ENCODE peak calls at places on chromosomes 1 and 21, in seven cellular contexts. I, O, S, J, B, U and V are unnamed samples.
A peak's percentile ranks its signal among the peaks of the same experiment; 100 is the strongest.

GRCh38 chr1:6258675-6259074 is 2.2 kb downstream of the GPR153 start:
- DNase-seq in O (no peak), S (no peak), I (no peak), J (no peak), U (peak; percentile 80), B (no peak), V (no peak)

GRCh38 chr21:45097827-45098387 is 23.5 kb downstream of the ADARB1 start:
- DNase-seq in U (no peak), J (no peak), B (no peak), S (no peak), I (no peak), O (no peak), V (no peak)

GRCh38 chr1:176996455-176997090 is 167.9 kb downstream of the ASTN1 start:
- DNase-seq in S (no peak), U (no peak), J (no peak), B (no peak), I (no peak), O (peak; percentile 17), V (peak; percentile 10)

GRCh38 chr1:177249231-177249630 is 78.5 kb downstream of the BRINP2 start:
- DNase-seq in J (no peak), B (no peak), S (no peak), O (no peak), I (no peak), U (no peak), V (no peak)

GRCh38 chr1:31577515-31578191 is 1.3 kb downstream of the TINAGL1 start:
- DNase-seq in J (peak; percentile 11), S (no peak), I (peak; percentile 69), U (peak; percentile 50), O (peak; percentile 21), B (no peak), V (peak; percentile 36)

GRCh38 chr1:162502928-162503327 is 5.3 kb downstream of the UHMK1 start:
- DNase-seq in S (no peak), J (no peak), I (no peak), B (no peak), O (peak; percentile 75), U (no peak), V (peak; percentile 52)

GRCh38 chr1:162976628-162977027 is 92.5 kb upstream of the RGS4 start:
- DNase-seq in J (no peak), S (no peak), B (no peak), U (peak; percentile 64), I (no peak), O (no peak), V (no peak)

GRCh38 chr1:211127166-211127565 is 6.8 kb downstream of the KCNH1 start:
- DNase-seq in B (no peak), J (no peak), O (peak; percentile 65), I (no peak), U (no peak), S (no peak), V (no peak)

GRCh38 chr1:47184771-47185677 is 4.8 kb downstream of the PDZK1IP1 start:
- DNase-seq in J (no peak), B (no peak), U (no peak), O (no peak), S (no peak), I (no peak), V (no peak)

GRCh38 chr1:202241376-202242079 is 47.9 kb downstream of the LGR6 start:
- DNase-seq in O (no peak), J (no peak), I (peak; percentile 76), S (no peak), U (peak; percentile 83), B (no peak), V (no peak)

GRCh38 chr1:235078927-235079381 is 49.7 kb downstream of the TOMM20 start:
- DNase-seq in B (no peak), U (peak; percentile 62), S (no peak), J (no peak), I (no peak), O (peak; percentile 91), V (peak; percentile 54)

GRCh38 chr1:34924759-34925555 is 4.5 kb downstream of the DLGAP3 start:
- DNase-seq in B (peak; percentile 76), J (peak; percentile 78), U (peak; percentile 71), I (peak; percentile 87), O (peak; percentile 52), S (peak; percentile 32), V (peak; percentile 52)

GRCh38 chr1:226989081-226989747 is 49.1 kb downstream of the COQ8A start:
- DNase-seq in U (no peak), J (no peak), I (no peak), S (no peak), O (no peak), B (no peak), V (no peak)

GRCh38 chr1:213656039-213656438 is 331.7 kb upstream of the PROX1 start:
- DNase-seq in J (no peak), U (no peak), S (no peak), B (no peak), I (no peak), O (no peak), V (no peak)

GRCh38 chr1:207027221-207027777 is 5.3 kb downstream of the C1orf116 start:
- DNase-seq in O (no peak), I (peak; percentile 96), B (no peak), S (no peak), U (peak; percentile 98), J (no peak), V (peak; percentile 60)

GRCh38 chr1:203156280-203156679 is 19.3 kb downstream of the MYBPH start:
- DNase-seq in S (no peak), I (no peak), U (no peak), J (no peak), O (no peak), B (no peak), V (no peak)

GRCh38 chr1:111989531-111990025 is at the start of gene KCND3:
- DNase-seq in B (no peak), I (peak; percentile 14), U (no peak), J (peak; percentile 41), S (peak; percentile 18), O (peak; percentile 4), V (no peak)

GRCh38 chr1:201676061-201676644 is 137.2 kb downstream of the NAV1 start:
- DNase-seq in I (no peak), O (peak; percentile 31), B (no peak), S (no peak), U (peak; percentile 42), J (peak; percentile 75), V (peak; percentile 49)

GRCh38 chr1:17979815-17980214 is 127.8 kb upstream of the IGSF21 start:
- DNase-seq in J (no peak), O (no peak), B (no peak), U (no peak), S (no peak), I (no peak), V (no peak)

GRCh38 chr1:147600119-147601111 is 59.1 kb downstream of the BCL9 start:
- DNase-seq in B (no peak), J (no peak), O (peak; percentile 70), I (peak; percentile 18), S (no peak), U (peak; percentile 43), V (peak; percentile 24)

GRCh38 chr1:200907611-200908097 is 13.0 kb downstream of the INAVA start:
- DNase-seq in U (peak; percentile 61), S (no peak), I (no peak), J (no peak), B (no peak), O (peak; percentile 52), V (no peak)

GRCh38 chr1:54425152-54425584 is 19.0 kb upstream of the SSBP3 start:
- DNase-seq in I (no peak), J (no peak), U (no peak), S (no peak), B (no peak), O (no peak), V (no peak)
- TF ChIP-seq CTCF in I (no peak), J (no peak), U (no peak), S (no peak), B (no peak), O (peak; percentile 6), V (peak; percentile 27)

DNA sequence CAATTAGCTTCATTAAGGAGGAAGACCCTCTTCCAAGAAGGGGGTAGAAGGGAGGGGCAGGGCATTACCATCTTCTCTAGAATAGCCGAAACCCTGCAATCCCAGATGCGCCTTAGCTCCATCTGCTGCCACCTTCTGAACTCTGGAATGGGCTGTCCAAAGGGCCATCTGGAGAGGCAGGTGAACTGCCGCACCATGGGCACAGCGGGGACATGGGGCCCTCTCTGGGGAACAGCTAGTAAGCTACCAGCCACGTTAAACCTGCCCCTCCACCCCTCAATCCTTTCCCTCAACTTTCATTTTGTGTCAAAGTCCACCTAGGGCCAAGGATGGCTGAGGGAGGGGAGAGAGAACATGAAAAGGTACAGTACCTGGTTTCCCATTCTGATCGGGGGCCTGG is 56.8 kb downstream of the MRPL37 start:
- DNase-seq in S (no peak), B (no peak), O (no peak), U (no peak), J (no peak), I (no peak), V (no peak)
- TF ChIP-seq CTCF in S (no peak), B (no peak), O (no peak), U (no peak), J (no peak), I (no peak), V (no peak)

GRCh38 chr1:151881479-151881878 is 27.8 kb downstream of the THEM4 start:
- DNase-seq in O (no peak), U (peak; percentile 30), I (no peak), B (no peak), S (no peak), J (no peak), V (no peak)
- TF ChIP-seq CTCF in O (no peak), U (peak; percentile 6), I (peak; percentile 32), B (no peak), S (no peak), J (no peak), V (peak; percentile 8)

GRCh38 chr21:32687946-32688345 is 39.9 kb downstream of the SYNJ1 start:
- DNase-seq in B (no peak), U (peak; percentile 6), I (peak; percentile 4), S (no peak), J (no peak), O (peak; percentile 1), V (no peak)
- TF ChIP-seq CTCF in B (no peak), U (no peak), I (no peak), S (no peak), J (no peak), O (no peak), V (no peak)

GRCh38 chr1:189859385-189859977 is 618.2 kb downstream of the BRINP3 start:
- DNase-seq in J (peak; percentile 50), U (no peak), O (peak; percentile 0), I (peak; percentile 5), B (no peak), S (peak; percentile 14), V (no peak)
- TF ChIP-seq CTCF in J (peak; percentile 40), U (peak; percentile 76), O (peak; percentile 41), I (peak; percentile 33), B (no peak), S (no peak), V (peak; percentile 66)

DNA sequence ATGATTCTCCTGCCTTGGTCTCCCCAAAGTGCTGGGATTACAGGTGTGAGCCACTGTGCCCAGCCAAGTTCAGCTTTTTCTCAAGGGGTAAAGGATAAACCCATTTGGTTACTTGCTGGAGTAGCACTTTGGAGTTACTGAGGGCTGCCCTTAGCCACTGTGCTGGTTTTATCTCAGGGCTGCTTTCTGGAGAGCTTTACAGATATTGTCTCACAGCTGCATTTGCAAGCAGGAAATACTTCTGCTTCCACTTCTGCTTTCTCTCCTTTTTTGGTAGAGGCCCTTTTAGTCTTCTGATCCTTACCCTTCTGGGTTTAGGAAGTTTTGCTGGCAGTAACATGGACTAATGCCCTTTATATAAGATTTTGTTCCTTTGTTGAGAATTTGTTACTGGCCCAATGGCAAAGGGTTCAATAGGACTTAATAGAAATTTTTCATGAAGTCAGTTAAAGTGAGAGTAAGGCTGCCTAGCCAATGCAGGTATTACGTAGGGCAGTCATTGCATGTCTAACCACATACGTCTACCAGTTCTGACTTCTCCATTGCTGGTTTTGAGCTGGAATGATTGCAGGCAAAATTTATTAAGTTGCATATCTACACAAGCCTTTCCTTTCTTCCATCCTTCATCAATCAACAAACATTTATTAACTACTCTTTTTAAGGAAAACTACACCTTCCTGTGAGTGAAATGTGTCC is 24.4 kb downstream of the CAP1 start:
- DNase-seq in O (no peak), B (no peak), I (no peak), U (no peak), J (no peak), S (no peak), V (no peak)
- TF ChIP-seq CTCF in O (no peak), B (no peak), I (no peak), U (no peak), J (no peak), S (no peak), V (no peak)